ENCODE peak calls at places on chromosome 21, in four cellular contexts. F, U, B and Q are unnamed samples.

GRCh38 chr21:8990326-8991087 is 1530.9 kb upstream of the TPTE start:
- DNase-seq in F (peak; percentile 94), U (no peak), B (no peak), Q (no peak)

GRCh38 chr21:30129246-30129645 is 37.4 kb downstream of the CLDN17 start:
- DNase-seq in F (no peak), U (peak; percentile 38), B (no peak), Q (no peak)

GRCh38 chr21:21722736-21723135 is 724.5 kb downstream of the NCAM2 start:
- DNase-seq in F (no peak), U (no peak), B (no peak), Q (no peak)

GRCh38 chr21:29904359-29905282 is 35.2 kb downstream of the GRIK1 start:
- DNase-seq in F (no peak), U (no peak), B (no peak), Q (peak; percentile 9)

GRCh38 chr21:31072486-31072885 is 34.2 kb upstream of the KRTAP19-8 start:
- DNase-seq in F (no peak), U (no peak), B (no peak), Q (no peak)

GRCh38 chr21:28066051-28066450 is 926.6 kb downstream of the LTN1 start:
- DNase-seq in F (no peak), U (no peak), B (no peak), Q (no peak)

GRCh38 chr21:17492415-17493168 is 20.3 kb upstream of the CXADR start:
- DNase-seq in F (peak; percentile 21), U (no peak), B (no peak), Q (no peak)

GRCh38 chr21:26842300-26842699 is 2.9 kb downstream of the ADAMTS1 start:
- DNase-seq in F (no peak), U (no peak), B (no peak), Q (peak; percentile 37)

GRCh38 chr21:29025328-29025713 is 853 bp downstream of the USP16 start:
- DNase-seq in F (no peak), U (no peak), B (peak; percentile 37), Q (no peak)

GRCh38 chr21:45322231-45322959 is 34.7 kb upstream of the POFUT2 start:
- DNase-seq in F (no peak), U (peak; percentile 54), B (no peak), Q (peak; percentile 32)

GRCh38 chr21:28445081-28445830 is 547.4 kb downstream of the LTN1 start:
- DNase-seq in F (no peak), U (no peak), B (no peak), Q (no peak)

GRCh38 chr21:40128891-40129290 is 261.7 kb downstream of the PCP4 start:
- DNase-seq in F (no peak), U (no peak), B (no peak), Q (no peak)

GRCh38 chr21:17414766-17415165 is 98.1 kb upstream of the CXADR start:
- DNase-seq in F (no peak), U (no peak), B (no peak), Q (no peak)

GRCh38 chr21:29430581-29430980 is 131.9 kb downstream of the BACH1 start:
- DNase-seq in F (no peak), U (no peak), B (no peak), Q (no peak)

GRCh38 chr21:45336870-45337269 is 49.2 kb upstream of the POFUT2 start:
- DNase-seq in F (no peak), U (peak; percentile 48), B (no peak), Q (peak; percentile 75)

GRCh38 chr21:17763286-17764037 is 55.7 kb downstream of the C21orf91 start:
- DNase-seq in F (no peak), U (no peak), B (peak; percentile 96), Q (no peak)

GRCh38 chr21:44681861-44682579 is at the start of gene KRTAP12-1:
- DNase-seq in F (no peak), U (peak; percentile 77), B (no peak), Q (no peak)

DNA sequence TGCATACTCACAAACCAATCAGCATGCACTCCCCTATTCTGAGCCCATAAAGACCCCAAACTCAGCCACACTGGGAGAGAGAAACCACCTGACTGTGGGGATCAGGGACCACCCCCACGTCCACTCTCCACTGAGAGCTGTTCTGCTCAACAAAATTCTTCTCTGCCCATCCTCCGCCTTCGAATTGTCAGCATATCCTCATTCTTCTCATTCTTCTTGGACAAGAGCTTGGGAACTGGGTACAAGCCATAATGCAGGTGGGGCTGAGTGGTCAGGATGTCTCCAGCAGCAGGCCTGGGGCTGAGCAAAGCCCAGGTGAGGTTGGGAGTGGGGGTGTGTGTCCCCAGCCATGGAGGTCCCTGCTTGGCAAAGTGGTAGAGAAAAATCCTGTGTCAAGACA is 34.6 kb upstream of the IFNGR2 start:
- DNase-seq in F (no peak), U (no peak), B (no peak), Q (no peak)
- H3K4me1 ChIP-seq in F (peaks cover 11% of the 10 kb centered on the region), U (peaks cover 6% of the 10 kb centered on the region), B (no peaks in the 10 kb centered on the region), Q (peaks cover 3% of the 10 kb centered on the region)

DNA sequence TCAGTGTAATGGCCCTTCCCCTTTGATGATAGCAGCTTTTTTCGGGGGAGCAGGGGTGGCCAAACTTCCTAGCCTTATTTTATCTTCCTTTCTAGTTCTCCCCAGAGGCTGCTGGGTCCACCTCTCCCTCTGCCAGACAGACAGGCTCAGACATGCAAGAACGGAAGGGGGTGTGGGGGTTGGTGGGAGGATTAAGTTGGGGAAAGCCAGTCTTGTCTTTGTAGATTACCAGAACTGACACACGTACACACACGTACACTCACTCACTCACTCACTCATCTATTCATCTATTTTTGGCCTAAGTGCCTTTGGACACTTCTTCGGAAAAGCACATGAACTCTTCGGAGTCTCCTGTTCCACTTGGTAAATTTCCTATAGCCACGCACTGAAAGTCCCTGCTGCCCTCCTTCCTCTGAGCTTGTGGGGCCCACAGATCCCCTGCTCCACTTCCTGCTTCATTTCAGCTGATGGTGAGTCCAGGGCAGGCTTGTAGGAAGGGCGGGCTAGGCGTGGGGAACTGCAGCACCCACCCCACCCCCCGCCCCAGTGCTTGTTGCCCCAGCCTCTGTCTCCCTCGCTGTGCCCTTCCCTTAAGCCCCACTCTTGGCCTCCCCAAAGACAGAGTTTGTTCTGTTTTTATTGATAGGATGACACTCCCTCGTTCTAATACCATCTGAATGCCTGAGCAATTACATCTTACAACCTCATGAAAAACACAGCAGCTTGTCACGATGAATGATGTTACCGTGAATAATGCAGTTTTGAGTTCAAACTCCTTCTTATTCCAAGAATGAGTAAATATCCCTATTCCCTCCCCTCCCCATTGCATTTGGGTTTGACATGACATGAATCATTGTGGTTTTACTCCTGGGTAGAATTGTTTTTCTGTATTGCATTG is 60.7 kb upstream of the ATP5PO start:
- DNase-seq in F (peak; percentile 65), U (no peak), B (no peak), Q (peak; percentile 70)
- H3K4me3 ChIP-seq in F (peak overlapping the region; percentile 30), U (no peak overlapping the region), B (no peak overlapping the region), Q (no peak overlapping the region)

GRCh38 chr21:42375966-42376337 is 9.6 kb upstream of the TFF1 start:
- DNase-seq in F (no peak), U (no peak), B (no peak), Q (no peak)
- H3K27ac ChIP-seq in F (no peak overlapping the region), U (no peak overlapping the region), B (no peak overlapping the region), Q (no peak overlapping the region)

DNA sequence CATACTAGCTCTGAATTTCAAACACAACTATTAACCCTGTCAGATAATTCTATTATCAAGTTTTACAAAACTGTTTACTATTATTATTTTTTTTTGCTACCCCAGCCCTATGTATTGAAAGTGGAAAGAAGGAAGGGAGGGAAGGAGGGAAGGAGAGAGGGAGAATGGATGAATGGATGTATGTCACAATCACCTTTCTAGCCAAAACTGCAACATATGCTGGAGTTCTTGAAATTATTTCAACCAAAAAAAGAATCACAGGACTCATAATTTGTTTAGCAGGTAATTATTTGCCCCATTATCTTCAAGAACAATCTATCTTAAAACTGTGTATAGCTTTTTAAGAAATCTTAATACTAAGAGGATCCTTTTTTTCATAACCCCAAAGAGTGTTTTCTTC is 5.4 kb downstream of the NRIP1 start:
- DNase-seq in F (no peak), U (no peak), B (no peak), Q (no peak)
- H3K4me1 ChIP-seq in F (peaks cover 77% of the 10 kb centered on the region), U (peaks cover 57% of the 10 kb centered on the region), B (peaks cover 4% of the 10 kb centered on the region), Q (peaks cover 5% of the 10 kb centered on the region)

DNA sequence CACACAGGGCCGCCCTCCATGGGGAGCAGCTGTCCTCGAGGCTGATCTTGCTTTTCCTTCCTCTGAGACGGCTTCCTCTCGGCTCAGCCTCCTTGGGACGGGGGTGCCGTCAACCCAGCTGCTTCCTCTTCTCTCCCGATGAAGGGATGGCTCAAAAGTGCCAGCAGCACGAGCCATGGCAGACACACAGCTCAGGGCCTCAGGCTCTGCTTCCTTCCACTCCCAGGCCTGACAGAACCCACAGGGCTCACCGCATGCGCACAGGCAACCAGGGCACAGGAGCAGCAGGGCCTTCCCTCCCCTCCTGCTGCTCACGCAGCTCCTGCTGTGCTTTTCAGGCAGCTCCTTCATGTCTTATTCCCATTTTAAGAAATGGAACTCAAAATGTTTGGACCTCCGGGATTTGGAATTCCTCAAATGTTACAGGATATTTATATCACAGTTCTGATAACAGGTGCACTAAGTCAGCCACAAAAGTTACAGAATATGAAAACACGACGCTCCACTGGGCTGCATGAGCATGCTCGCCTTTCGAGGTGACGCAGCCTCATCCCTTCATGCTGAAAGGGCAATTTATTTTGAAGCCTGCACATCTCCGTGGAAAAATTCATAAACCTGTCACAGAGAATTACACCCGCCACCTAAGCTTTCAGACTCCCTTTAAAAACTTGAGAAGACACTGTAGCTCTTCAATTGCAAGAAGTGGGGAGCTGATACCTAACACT is 84.4 kb downstream of the HSF2BP start:
- DNase-seq in F (no peak), U (peak; percentile 43), B (no peak), Q (peak; percentile 33)
- H3K4me3 ChIP-seq in F (no peak overlapping the region), U (no peak overlapping the region), B (no peak overlapping the region), Q (no peak overlapping the region)

GRCh38 chr21:38990424-38990794 is 184.7 kb downstream of the ETS2 start:
- DNase-seq in F (peak; percentile 61), U (no peak), B (no peak), Q (no peak)

GRCh38 chr21:38988211-38989096 is 182.7 kb downstream of the ETS2 start:
- DNase-seq in F (no peak), U (no peak), B (no peak), Q (no peak)

GRCh38 chr21:38987551-38988210 is 182.0 kb downstream of the ETS2 start:
- DNase-seq in F (no peak), U (no peak), B (no peak), Q (no peak)

GRCh38 chr21:38989097-38989744 is 183.5 kb downstream of the ETS2 start:
- DNase-seq in F (no peak), U (no peak), B (no peak), Q (no peak)

DNA sequence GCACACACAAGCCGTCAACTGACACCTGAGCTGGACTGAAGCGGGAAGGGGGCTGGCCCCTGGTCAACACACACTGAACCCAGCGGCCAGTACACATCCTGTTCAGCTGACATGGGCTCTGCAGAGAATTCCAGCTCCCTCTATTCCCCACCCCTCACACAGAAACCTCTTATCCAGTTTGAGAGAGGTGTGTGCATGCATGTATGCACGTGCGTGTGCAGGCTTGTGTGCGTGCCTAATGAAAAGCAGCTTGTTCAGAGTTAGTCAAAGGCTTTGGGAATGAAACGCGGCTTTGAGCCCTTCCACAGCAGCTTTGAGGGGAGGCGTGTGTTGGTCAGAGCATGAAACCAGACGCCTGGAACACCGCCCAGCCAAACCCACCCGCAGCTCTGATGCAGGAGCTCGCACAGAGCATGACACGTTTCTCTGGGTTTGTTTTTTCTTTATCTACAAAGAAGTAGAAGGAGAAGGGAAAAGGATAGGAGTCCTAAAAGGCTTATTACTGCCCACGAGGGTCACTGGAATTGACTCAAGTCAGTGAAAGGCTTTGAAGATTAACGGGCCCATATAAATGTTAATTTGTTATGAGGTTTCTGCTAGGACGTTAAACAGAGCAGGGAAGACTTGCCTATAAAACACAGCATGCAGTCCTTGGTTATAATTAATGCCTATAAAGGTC is 184.2 kb downstream of the ETS2 start:
- DNase-seq in F (peak; percentile 88), U (no peak), B (no peak), Q (peak; percentile 74)
- H3K27ac ChIP-seq in F (peak overlapping the region; percentile 77), U (peak overlapping the region; percentile 36), B (no peak overlapping the region), Q (peak overlapping the region; percentile 11)

GRCh38 chr21:34509151-34509550 is 2.9 kb downstream of the KCNE1 start:
- DNase-seq in F (no peak), U (no peak), B (no peak), Q (no peak)
- H3K4me1 ChIP-seq in F (peaks cover 6% of the 10 kb centered on the region), U (peaks cover 14% of the 10 kb centered on the region), B (no peaks in the 10 kb centered on the region), Q (peaks cover 3% of the 10 kb centered on the region)